ENCODE peak calls at places on chromosomes 12 and 14, in nine cellular contexts. K is MV-4-11, B is transverse colon, J is fibroblast of mammary gland, S is posterior vena cava, R is H7, V is retinal pigment epithelial cell, C is T-helper 2 cell, Z is GM13976. X is an unnamed sample.

GRCh38 chr12:104115587-104115975 is 22.4 kb downstream of the NFYB start:
- DNase-seq in K (no peak), J (peak), Z (no peak), C (no peak), S (no peak), B (no peak), V (no peak), R (no peak), X (no peak)

GRCh38 chr12:123761841-123762714 is at the start of gene DNAH10:
- DNase-seq in J (peak), V (peak), B (peak), Z (peak), S (no peak), K (peak), C (peak), R (peak), X (peak)

GRCh38 chr14:73724696-73725095 is 10.5 kb upstream of the PNMA1 start:
- DNase-seq in K (no peak), B (no peak), J (no peak), Z (no peak), V (no peak), R (peak), S (no peak), C (no peak), X (no peak)

GRCh38 chr14:47852278-47852677 is 176.9 kb upstream of the MDGA2 start:
- DNase-seq in S (no peak), B (no peak), Z (no peak), R (no peak), J (no peak), V (no peak), K (no peak), C (no peak), X (no peak)

GRCh38 chr12:81800298-81801148 is 41.4 kb upstream of the PPFIA2 start:
- DNase-seq in Z (no peak), S (no peak), C (no peak), R (no peak), K (peak), B (no peak), V (no peak), J (peak), X (no peak)

GRCh38 chr12:106415134-106415533 is 57.6 kb downstream of the POLR3B start:
- DNase-seq in B (no peak), C (no peak), S (no peak), Z (no peak), K (no peak), J (peak), R (no peak), V (no peak), X (no peak)

GRCh38 chr14:91573894-91574837 is 64.1 kb upstream of the PPP4R3A start:
- DNase-seq in R (peak), V (peak), B (peak), Z (peak), S (peak), K (peak), J (peak), C (peak), X (peak)

GRCh38 chr12:127162902-127163301 is 1104.1 kb upstream of the TMEM132C start:
- DNase-seq in V (peak), J (peak), K (peak), C (peak), R (no peak), S (no peak), Z (no peak), B (no peak), X (no peak)

GRCh38 chr12:108629824-108630476 is 3.7 kb downstream of the SELPLG start:
- DNase-seq in Z (no peak), J (peak), V (no peak), C (peak), K (peak), S (peak), B (no peak), R (peak), X (no peak)